ENCODE peak calls at places on chromosomes 1 and 21, in five cellular contexts. F, I, O, T and K are unnamed samples.

GRCh38 chr1:27066313-27066630 is 53.6 kb upstream of the TENT5B start:
- DNase-seq in O (no peak), T (no peak), I (no peak), F (no peak), K (no peak)

GRCh38 chr1:25031966-25032667 is 102.0 kb upstream of the RUNX3 start:
- DNase-seq in F (peak), T (no peak), I (no peak), O (no peak), K (no peak)

GRCh38 chr1:32893198-32894018 is 7.1 kb downstream of the HPCA start:
- DNase-seq in T (no peak), O (peak), I (peak), F (peak), K (no peak)

GRCh38 chr1:160662888-160663287 is 16.0 kb upstream of the SLAMF1 start:
- DNase-seq in T (no peak), F (no peak), I (no peak), O (no peak), K (no peak)

GRCh38 chr1:70840260-70840953 is 207.2 kb downstream of the PTGER3 start:
- DNase-seq in F (no peak), I (no peak), O (no peak), T (no peak), K (no peak)

GRCh38 chr1:225694151-225694603 is 41.3 kb upstream of the ENAH start:
- DNase-seq in I (no peak), O (no peak), T (peak), F (peak), K (no peak)

GRCh38 chr1:208252126-208252853 is 8.1 kb upstream of the PLXNA2 start:
- DNase-seq in I (no peak), O (peak), F (no peak), T (peak), K (no peak)

GRCh38 chr1:113286156-113286555 is 104.2 kb upstream of the MAGI3 start:
- DNase-seq in I (no peak), F (no peak), O (no peak), T (no peak), K (no peak)

GRCh38 chr21:37871121-37871862 is 45.0 kb downstream of the KCNJ6 start:
- DNase-seq in O (no peak), I (no peak), T (peak), F (peak), K (no peak)

GRCh38 chr21:44426663-44427191 is 28.6 kb upstream of the LRRC3 start:
- DNase-seq in I (no peak), T (no peak), O (peak), F (no peak), K (no peak)

GRCh38 chr1:209318302-209319056 is 265.0 kb upstream of the CAMK1G start:
- DNase-seq in I (no peak), O (no peak), F (peak), T (no peak), K (no peak)

GRCh38 chr1:224732367-224733006 is 116.4 kb downstream of the CNIH3 start:
- DNase-seq in F (no peak), I (no peak), T (no peak), O (no peak), K (no peak)

GRCh38 chr1:66266350-66266749 is 267.6 kb upstream of the SGIP1 start:
- DNase-seq in T (no peak), I (no peak), F (no peak), O (no peak), K (no peak)

GRCh38 chr1:245290836-245291235 is 136.1 kb downstream of the KIF26B start:
- DNase-seq in T (peak), I (no peak), O (no peak), F (no peak), K (no peak)

GRCh38 chr1:86858524-86859261 is 55.2 kb downstream of the SELENOF start:
- DNase-seq in I (no peak), F (no peak), O (no peak), T (no peak), K (no peak)

GRCh38 chr1:248631354-248632041 is 3.4 kb downstream of the OR2T11 start:
- DNase-seq in T (no peak), F (no peak), I (no peak), O (no peak), K (no peak)

GRCh38 chr1:184610872-184611614 is 143.6 kb downstream of the EDEM3 start:
- DNase-seq in F (no peak), I (peak), O (no peak), T (no peak), K (no peak)

GRCh38 chr1:75611014-75611413 is at the start of gene SLC44A5:
- DNase-seq in O (no peak), F (no peak), T (no peak), I (no peak), K (no peak)

GRCh38 chr1:243268284-243268653 is 12.4 kb downstream of the SDCCAG8 start:
- DNase-seq in O (no peak), I (no peak), F (peak), T (peak), K (no peak)

GRCh38 chr1:169928438-169929209 is 34.9 kb upstream of the SCYL3 start:
- DNase-seq in O (no peak), I (peak), F (peak), T (peak), K (no peak)

GRCh38 chr1:3068400-3069361 is at the start of gene PRDM16:
- DNase-seq in T (peak), F (peak), I (no peak), O (peak), K (peak)

GRCh38 chr1:110540891-110541685 is 22.1 kb upstream of the KCNA10 start:
- DNase-seq in F (no peak), I (no peak), O (no peak), T (no peak), K (no peak)

GRCh38 chr1:236063919-236064673 is 794 bp downstream of the NID1 start:
- DNase-seq in O (peak), I (peak), T (peak), F (peak), K (peak)

GRCh38 chr21:16323586-16323985 is 593.8 kb downstream of the USP25 start:
- DNase-seq in I (no peak), F (peak), T (no peak), O (no peak), K (no peak)

GRCh38 chr1:51902456-51902855 is 23.9 kb upstream of the NRDC start:
- DNase-seq in O (no peak), T (no peak), F (no peak), I (no peak), K (no peak)

GRCh38 chr21:32772281-32773047 is 909 bp upstream of the PAXBP1 start:
- DNase-seq in F (peak), I (peak), T (peak), O (no peak), K (no peak)

GRCh38 chr1:6991271-6991670 is 206.0 kb downstream of the CAMTA1 start:
- DNase-seq in I (no peak), F (peak), O (no peak), T (peak), K (no peak)

GRCh38 chr1:230431517-230431916 is 5.4 kb upstream of the PGBD5 start:
- DNase-seq in O (no peak), T (no peak), F (no peak), I (no peak), K (no peak)

GRCh38 chr1:224223819-224224714 is 41.0 kb downstream of the DEGS1 start:
- DNase-seq in O (no peak), T (peak), F (peak), I (no peak), K (no peak)

GRCh38 chr1:233172201-233172600 is 123.3 kb downstream of the PCNX2 start:
- DNase-seq in I (no peak), F (peak), O (no peak), T (no peak), K (no peak)

GRCh38 chr1:230084408-230085177 is 17.6 kb downstream of the GALNT2 start:
- DNase-seq in I (no peak), T (peak), F (peak), O (no peak), K (no peak)

GRCh38 chr1:193940176-193940575 is 753.8 kb upstream of the B3GALT2 start:
- DNase-seq in F (no peak), I (no peak), O (no peak), T (no peak), K (no peak)

GRCh38 chr1:10679521-10680220 is 116.8 kb downstream of the CASZ1 start:
- DNase-seq in T (peak), O (peak), I (peak), F (peak), K (peak)

GRCh38 chr1:223340637-223341036 is 23.3 kb downstream of the SUSD4 start:
- DNase-seq in I (no peak), T (no peak), O (no peak), F (no peak), K (no peak)

GRCh38 chr1:157842939-157843338 is 1.3 kb upstream of the CD5L start:
- DNase-seq in F (no peak), I (no peak), O (no peak), T (no peak), K (no peak)

GRCh38 chr1:157849229-157849875 is 7.7 kb upstream of the CD5L start:
- DNase-seq in I (no peak), T (no peak), F (no peak), O (no peak), K (no peak)

GRCh38 chr1:157841708-157842107 is at the start of gene CD5L:
- DNase-seq in I (no peak), T (no peak), F (no peak), O (no peak), K (no peak)

GRCh38 chr1:157838966-157839365 is 2.6 kb downstream of the CD5L start:
- DNase-seq in O (no peak), I (no peak), T (no peak), F (no peak), K (no peak)

GRCh38 chr1:157844084-157844830 is 2.6 kb upstream of the CD5L start:
- DNase-seq in O (no peak), I (no peak), F (no peak), T (no peak), K (no peak)
- H4K8ac ChIP-seq in O (no peak), I (no peak), F (no peak), T (no peak), K (no peak)

GRCh38 chr1:154624756-154625643 is 17.0 kb upstream of the ADAR start:
- DNase-seq in F (peak), I (no peak), O (no peak), T (peak), K (no peak)

GRCh38 chr1:154629160-154630073 is 21.4 kb upstream of the ADAR start:
- DNase-seq in F (peak), I (no peak), T (peak), O (no peak), K (no peak)

GRCh38 chr1:154628122-154628405 is 20.1 kb upstream of the ADAR start:
- DNase-seq in F (no peak), T (no peak), I (no peak), O (no peak), K (no peak)

GRCh38 chr1:154627247-154628121 is 19.5 kb upstream of the ADAR start:
- DNase-seq in F (peak), T (peak), I (peak), O (peak), K (peak)

GRCh38 chr1:154626456-154627246 is 18.7 kb upstream of the ADAR start:
- DNase-seq in I (no peak), T (no peak), F (no peak), O (no peak), K (no peak)
- H4K8ac ChIP-seq in I (no peak), T (no peak), F (peak), O (no peak), K (peak)

GRCh38 chr1:204316164-204316563 is 43.6 kb downstream of the PLEKHA6 start:
- DNase-seq in T (no peak), I (no peak), O (no peak), F (no peak), K (no peak)
- H4K8ac ChIP-seq in T (no peak), I (no peak), O (no peak), F (no peak), K (no peak)

DNA sequence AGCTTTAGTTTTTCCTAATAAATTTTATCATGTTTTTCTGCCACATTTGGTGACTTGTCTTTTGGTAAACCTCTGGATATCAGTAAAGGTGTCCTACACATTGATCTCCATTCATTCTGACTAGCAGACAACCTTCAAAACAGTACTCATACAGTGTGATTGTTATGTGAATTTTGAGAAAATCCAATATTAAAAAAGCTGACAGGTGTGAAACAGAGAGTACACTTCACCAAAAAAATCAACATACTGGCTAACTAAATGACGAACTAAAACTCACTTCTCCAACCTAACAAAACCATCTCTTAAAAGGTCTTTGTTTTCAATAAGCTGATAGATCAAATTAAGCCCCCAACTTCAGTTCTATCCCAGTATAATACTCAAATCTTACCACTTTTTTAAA is 1.5 kb downstream of the FRRS1 start:
- DNase-seq in I (no peak), T (no peak), F (no peak), O (no peak), K (no peak)
- H4K8ac ChIP-seq in I (no peak), T (no peak), F (no peak), O (no peak), K (no peak)

GRCh38 chr1:14140800-14141526 is 441.0 kb downstream of the PRDM2 start:
- DNase-seq in T (no peak), F (no peak), I (no peak), O (no peak), K (no peak)
- H4K8ac ChIP-seq in T (no peak), F (no peak), I (no peak), O (no peak), K (no peak)

GRCh38 chr1:203598736-203599135 is 27.9 kb upstream of the ATP2B4 start:
- DNase-seq in O (no peak), F (no peak), I (no peak), T (no peak), K (no peak)
- H4K8ac ChIP-seq in O (no peak), F (no peak), I (no peak), T (no peak), K (no peak)

GRCh38 chr1:36182734-36183133 is 26.8 kb downstream of the MAP7D1 start:
- DNase-seq in O (peak), I (no peak), T (no peak), F (no peak), K (no peak)

GRCh38 chr1:36183309-36183856 is 27.4 kb downstream of the MAP7D1 start:
- DNase-seq in I (no peak), O (no peak), T (no peak), F (no peak), K (no peak)

DNA sequence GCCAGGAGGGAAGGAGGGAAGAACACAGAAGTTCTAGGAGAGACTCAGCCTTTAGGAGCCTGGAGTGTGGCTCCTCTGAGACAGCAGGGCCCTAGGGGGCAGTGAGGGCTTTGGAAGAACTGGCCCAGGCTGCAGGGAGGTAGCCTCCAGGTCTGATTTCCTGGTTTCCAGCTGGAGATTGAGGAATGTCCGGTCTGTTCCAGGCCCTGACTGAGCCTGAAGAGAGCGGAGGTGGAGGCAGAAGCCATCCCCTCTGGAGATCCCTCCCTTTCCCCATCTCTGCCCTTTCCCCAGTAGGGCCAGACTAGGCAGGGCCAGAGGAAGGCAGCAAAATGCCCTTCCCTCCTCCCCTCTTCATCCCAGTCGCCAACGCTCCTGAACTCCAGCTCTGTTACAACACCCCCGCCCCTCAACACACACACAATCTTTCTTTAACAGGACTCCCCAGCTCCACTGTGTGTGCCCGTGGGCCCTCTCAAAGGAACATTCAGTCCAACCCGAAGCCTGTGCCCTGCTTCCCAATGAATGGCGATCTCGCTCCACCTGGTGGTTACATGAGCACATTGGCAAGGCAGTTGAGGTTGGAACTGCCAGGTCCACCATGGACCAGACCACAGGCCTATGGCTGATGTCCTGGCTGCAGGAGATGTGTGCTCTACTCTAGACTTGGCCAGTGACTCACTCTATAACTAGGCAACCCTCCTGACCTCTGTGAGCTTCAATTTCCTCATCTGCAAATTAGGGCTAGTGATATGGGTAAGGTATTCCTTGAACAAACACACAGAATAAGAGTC is 32.0 kb downstream of the MAP7D1 start:
- DNase-seq in O (peak), F (peak), T (peak), I (peak), K (no peak)
- H4K8ac ChIP-seq in O (no peak), F (peak), T (peak), I (no peak), K (no peak)

DNA sequence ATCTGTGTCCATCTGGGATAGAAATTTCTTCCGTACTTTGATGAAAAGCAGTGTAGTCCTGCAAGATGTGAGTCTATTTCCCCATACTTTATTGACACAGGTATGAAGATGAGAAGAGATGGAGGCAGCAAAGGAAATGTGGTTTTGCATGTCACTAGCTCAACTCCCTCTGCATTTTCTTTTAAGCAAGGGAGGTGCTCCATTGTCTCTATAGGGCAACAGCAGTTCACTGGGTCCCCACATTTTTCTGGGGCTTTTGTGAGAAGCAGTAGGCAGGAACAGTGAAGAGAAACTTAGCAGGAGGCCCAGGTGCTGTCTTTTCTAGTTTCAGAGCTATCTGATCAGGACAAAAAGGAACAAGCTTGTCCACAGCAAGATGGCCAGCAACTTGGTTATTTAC is 37.1 kb downstream of the C21orf91 start:
- DNase-seq in T (no peak), I (no peak), F (no peak), O (no peak), K (no peak)
- H4K8ac ChIP-seq in T (no peak), I (no peak), F (no peak), O (no peak), K (no peak)